ENCODE peak calls at places on chromosome 16, in seven cellular contexts. F is AG10803, A is left ventricle myocardium inferior, Q is GM06990, G is dorsolateral prefrontal cortex, T is astrocyte of the spinal cord, V is fibroblast of pulmonary artery. S is an unnamed sample.

GRCh38 chr16:18782697-18783429 is 7.3 kb downstream of the RPS15A start:
- DNase-seq in V (no peak), G (no peak), F (no peak), A (no peak), T (no peak), Q (no peak), S (no peak)

GRCh38 chr16:2343211-2343610 is 2.7 kb upstream of the ABCA3 start:
- DNase-seq in G (no peak), V (no peak), A (no peak), T (no peak), F (no peak), Q (no peak), S (no peak)

GRCh38 chr16:88700636-88701482 is 5.3 kb downstream of the RNF166 start:
- DNase-seq in V (peak), G (peak), T (peak), F (peak), A (peak), Q (peak), S (peak)

GRCh38 chr16:19095699-19096098 is 18.1 kb upstream of the ITPRIPL2 start:
- DNase-seq in G (no peak), F (no peak), T (peak), V (no peak), A (no peak), Q (peak), S (peak)

GRCh38 chr16:49586466-49586865 is 212.9 kb downstream of the C16orf78 start:
- DNase-seq in Q (no peak), G (peak), A (no peak), T (no peak), V (no peak), F (no peak), S (no peak)

GRCh38 chr16:59060212-59060611 is 326.1 kb upstream of the GOT2 start:
- DNase-seq in F (peak), V (peak), Q (no peak), T (peak), A (no peak), G (no peak), S (peak)

GRCh38 chr16:64695684-64696083 is 426.2 kb downstream of the CDH11 start:
- DNase-seq in V (no peak), G (no peak), F (peak), A (no peak), T (no peak), Q (no peak), S (no peak)

GRCh38 chr16:90047714-90048346 is 28.6 kb upstream of the DBNDD1 start:
- DNase-seq in F (no peak), A (no peak), V (no peak), G (no peak), T (no peak), Q (no peak), S (peak)

GRCh38 chr16:11090947-11091785 is 146.8 kb downstream of the CLEC16A start:
- DNase-seq in Q (no peak), T (no peak), G (no peak), A (no peak), V (no peak), F (no peak), S (peak)

GRCh38 chr16:1903845-1904820 is 14.1 kb downstream of the HS3ST6 start:
- DNase-seq in Q (no peak), T (no peak), A (no peak), G (no peak), V (peak), F (peak), S (no peak)

GRCh38 chr16:17377360-17378324 is 93.1 kb downstream of the XYLT1 start:
- DNase-seq in G (no peak), Q (peak), F (peak), V (no peak), A (no peak), T (no peak), S (no peak)
- TF ChIP-seq CTCF in G (no peak), Q (no peak), F (no peak), V (no peak), A (no peak), T (no peak), S (no peak)

GRCh38 chr16:81567987-81568748 is 123.6 kb downstream of the CMIP start:
- DNase-seq in T (peak), F (peak), A (no peak), V (peak), G (no peak), Q (no peak), S (peak)

GRCh38 chr16:81570189-81570846 is 125.7 kb downstream of the CMIP start:
- DNase-seq in Q (no peak), G (no peak), T (no peak), F (no peak), V (no peak), A (no peak), S (no peak)

GRCh38 chr16:81567087-81567486 is 122.5 kb downstream of the CMIP start:
- DNase-seq in F (no peak), T (no peak), Q (no peak), V (no peak), A (no peak), G (no peak), S (no peak)

GRCh38 chr16:81569361-81570034 is 124.9 kb downstream of the CMIP start:
- DNase-seq in T (no peak), V (no peak), G (no peak), A (no peak), Q (no peak), F (no peak), S (no peak)

GRCh38 chr16:81568749-81569087 is 124.1 kb downstream of the CMIP start:
- DNase-seq in F (no peak), G (no peak), Q (no peak), V (no peak), A (no peak), T (no peak), S (no peak)
- H3K4me3 ChIP-seq in F (no peak), G (no peak), Q (no peak), V (no peak), A (no peak), T (no peak), S (no peak)

GRCh38 chr16:9393601-9394000 is 302.2 kb downstream of the HAPSTR1 start:
- DNase-seq in A (no peak), T (no peak), G (no peak), V (no peak), F (no peak), Q (no peak), S (no peak)

GRCh38 chr16:9401173-9401572 is 309.7 kb downstream of the HAPSTR1 start:
- DNase-seq in A (no peak), F (no peak), V (no peak), T (no peak), G (no peak), Q (no peak), S (no peak)

GRCh38 chr16:9395958-9396359 is 304.5 kb downstream of the HAPSTR1 start:
- DNase-seq in A (no peak), V (no peak), G (no peak), T (no peak), Q (no peak), F (no peak), S (no peak)
- TF ChIP-seq CTCF in A (no peak), V (no peak), G (no peak), T (no peak), Q (no peak), F (no peak), S (no peak)

DNA sequence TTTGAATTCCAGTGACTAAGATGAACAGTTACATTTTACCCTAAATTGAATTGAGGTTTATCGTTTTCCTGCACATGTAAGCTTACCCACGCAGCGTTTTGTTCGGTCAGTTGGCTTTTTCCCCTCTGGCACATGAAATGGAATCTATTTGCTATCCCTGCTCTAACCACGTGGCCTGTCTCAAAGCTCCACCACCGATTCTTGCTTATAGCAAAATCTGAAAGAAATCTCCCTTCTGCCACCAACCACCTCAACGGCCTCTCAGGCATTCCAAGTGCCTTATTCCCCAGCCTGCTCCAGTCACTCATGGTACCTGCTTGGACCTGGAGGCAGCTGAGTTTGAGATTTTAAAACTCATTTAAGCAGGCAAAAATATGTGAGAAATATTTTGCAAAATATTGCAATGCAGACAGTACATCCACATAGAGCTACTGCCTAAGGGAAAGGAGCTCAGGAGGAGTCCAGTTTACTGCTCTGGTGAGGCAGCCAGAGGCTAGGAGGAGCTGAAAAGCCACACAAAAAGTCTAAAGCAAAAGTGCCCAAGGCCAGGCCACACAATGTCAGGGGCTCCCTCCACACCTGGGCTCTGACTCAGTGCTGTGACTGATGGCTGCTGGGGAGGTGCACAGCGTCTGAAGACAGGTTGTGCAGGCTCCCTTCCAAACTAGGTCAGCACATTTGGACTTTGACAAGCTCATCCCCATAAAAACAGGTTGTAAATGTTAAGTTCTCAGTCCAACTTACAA is 26.4 kb downstream of the ARHGAP17 start:
- DNase-seq in V (peak), F (peak), T (peak), G (no peak), Q (no peak), A (no peak), S (peak)
- H3K4me3 ChIP-seq in V (no peak), F (peak), T (no peak), G (no peak), Q (no peak), A (peak), S (no peak)

DNA sequence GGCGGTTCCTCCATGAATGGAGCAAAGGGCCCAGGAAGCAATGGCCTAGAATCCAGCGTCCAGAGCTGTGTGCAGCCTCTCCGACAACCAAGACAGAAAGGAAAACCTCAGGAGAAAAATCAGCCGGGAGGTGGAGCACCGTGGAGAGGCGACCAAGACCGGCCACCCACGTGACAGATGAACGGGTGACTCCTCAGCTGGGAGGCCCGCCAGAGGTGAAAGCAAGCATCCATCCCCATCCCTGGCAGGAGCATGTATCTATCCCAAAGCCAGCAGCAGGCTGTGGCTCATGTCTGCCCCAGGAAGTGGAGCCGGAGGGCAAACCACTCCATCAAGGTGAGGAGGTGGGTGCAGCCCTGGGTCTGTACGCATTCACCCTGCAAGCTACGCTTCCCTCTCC is 52.1 kb downstream of the FOXL1 start:
- DNase-seq in Q (no peak), G (no peak), A (peak), V (no peak), F (no peak), T (no peak), S (no peak)
- TF ChIP-seq CTCF in Q (no peak), G (no peak), A (no peak), V (no peak), F (no peak), T (no peak), S (no peak)

S was measured in epithelial cell of esophagus.